ENCODE peak calls at places on chromosomes 5 and 9, in five cellular contexts. F is mucosa of descending colon, X is GM10248, A is astrocyte of the spinal cord, G is endothelial cell. I is an unnamed sample.

GRCh38 chr5:158079097-158079496 is 220.2 kb upstream of the CLINT1 start:
- DNase-seq in F (no peak), A (no peak), X (no peak), G (no peak), I (no peak)

GRCh38 chr5:104084896-104085295 is 522.3 kb upstream of the NUDT12 start:
- DNase-seq in X (no peak), G (no peak), A (no peak), F (no peak), I (no peak)

GRCh38 chr9:5438301-5439162 is 807 bp upstream of the PLGRKT start:
- DNase-seq in A (peak; percentile 53), G (no peak), F (peak; percentile 56), X (peak; percentile 49), I (no peak)

GRCh38 chr5:664994-665360 is 28.2 kb downstream of the TPPP start:
- DNase-seq in X (no peak), F (no peak), A (no peak), G (no peak), I (no peak)

GRCh38 chr5:179262126-179262920 is 82.9 kb downstream of the ADAMTS2 start:
- DNase-seq in G (no peak), F (no peak), A (no peak), X (no peak), I (no peak)

GRCh38 chr9:129838707-129839259 is 3.5 kb downstream of the USP20 start:
- DNase-seq in G (no peak), A (peak; percentile 74), X (no peak), F (no peak), I (no peak)

GRCh38 chr9:127987103-127987614 is 6.4 kb upstream of the EEIG1 start:
- DNase-seq in A (peak; percentile 62), G (no peak), F (no peak), X (no peak), I (peak; percentile 66)

GRCh38 chr9:103082494-103082893 is 87.4 kb downstream of the CYLC2 start:
- DNase-seq in G (no peak), X (no peak), A (no peak), F (no peak), I (no peak)

GRCh38 chr5:168803541-168803940 is 224.4 kb upstream of the PANK3 start:
- DNase-seq in F (no peak), G (no peak), A (no peak), X (no peak), I (no peak)

GRCh38 chr9:125428515-125429467 is 167.2 kb downstream of the GAPVD1 start:
- DNase-seq in A (no peak), G (no peak), F (no peak), X (no peak), I (no peak)

GRCh38 chr5:123699571-123699970 is 187.6 kb downstream of the CSNK1G3 start:
- DNase-seq in G (no peak), F (no peak), A (no peak), X (no peak), I (no peak)

GRCh38 chr9:93476924-93477323 is 23.5 kb upstream of the FAM120AOS start:
- DNase-seq in G (no peak), A (no peak), X (no peak), F (no peak), I (no peak)

GRCh38 chr9:80649001-80649420 is 1040.3 kb downstream of the TLE1 start:
- DNase-seq in A (peak; percentile 89), X (no peak), F (no peak), G (no peak), I (no peak)

GRCh38 chr5:135040331-135041144 is 6.5 kb upstream of the PITX1 start:
- DNase-seq in X (no peak), G (no peak), A (no peak), F (peak; percentile 27), I (no peak)
- TF ChIP-seq CTCF in X (no peak), G (no peak), A (no peak), F (no peak), I (no peak)

GRCh38 chr5:124744170-124744911 is 2.1 kb downstream of the ZNF608 start:
- DNase-seq in F (peak; percentile 80), A (peak; percentile 52), X (no peak), G (peak; percentile 12), I (peak; percentile 48)
- TF ChIP-seq CTCF in F (no peak), A (no peak), X (no peak), G (no peak), I (no peak)

DNA sequence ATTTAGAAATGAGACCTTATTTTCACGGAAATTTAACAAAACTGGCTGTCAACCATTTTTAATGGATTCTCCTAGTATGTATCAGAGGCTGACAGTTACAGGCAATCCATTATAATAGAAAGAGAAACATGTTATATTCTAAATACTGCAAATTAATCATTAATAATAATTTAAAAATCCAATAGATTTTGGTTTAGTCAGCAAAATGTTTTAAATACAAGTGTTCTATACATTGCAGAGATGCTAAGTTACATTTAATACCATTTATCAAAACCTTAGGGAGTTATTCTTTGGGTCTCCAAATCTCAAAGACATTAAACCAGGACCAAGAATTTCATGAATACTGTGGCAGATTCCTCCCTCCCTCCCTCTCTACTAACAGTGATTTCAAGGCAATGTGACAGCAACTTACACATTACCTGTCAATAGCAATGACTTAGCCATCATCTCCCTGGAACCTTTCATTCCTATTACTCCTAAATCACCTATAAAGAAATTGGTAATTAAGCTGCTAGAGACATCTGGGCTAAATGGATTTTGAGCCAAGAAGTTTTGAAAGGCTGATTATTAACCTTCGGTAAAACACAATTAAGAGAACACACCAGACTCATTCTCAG is 768.5 kb upstream of the DMAC1 start:
- DNase-seq in A (no peak), X (no peak), G (no peak), F (no peak), I (no peak)
- TF ChIP-seq CTCF in A (no peak), X (no peak), G (no peak), F (no peak), I (no peak)

GRCh38 chr9:85741112-85741874 is 461 bp downstream of the AGTPBP1 start:
- DNase-seq in F (no peak), A (no peak), X (peak; percentile 59), G (peak; percentile 47), I (no peak)

GRCh38 chr9:85742630-85742928 is 825 bp upstream of the AGTPBP1 start:
- DNase-seq in A (peak; percentile 65), F (no peak), X (no peak), G (no peak), I (no peak)

GRCh38 chr9:85740821-85741111 is 988 bp downstream of the AGTPBP1 start:
- DNase-seq in F (no peak), A (peak; percentile 37), X (no peak), G (no peak), I (no peak)

GRCh38 chr9:85743290-85744128 is 1.8 kb upstream of the AGTPBP1 start:
- DNase-seq in G (no peak), F (peak; percentile 55), X (no peak), A (peak; percentile 91), I (no peak)

DNA sequence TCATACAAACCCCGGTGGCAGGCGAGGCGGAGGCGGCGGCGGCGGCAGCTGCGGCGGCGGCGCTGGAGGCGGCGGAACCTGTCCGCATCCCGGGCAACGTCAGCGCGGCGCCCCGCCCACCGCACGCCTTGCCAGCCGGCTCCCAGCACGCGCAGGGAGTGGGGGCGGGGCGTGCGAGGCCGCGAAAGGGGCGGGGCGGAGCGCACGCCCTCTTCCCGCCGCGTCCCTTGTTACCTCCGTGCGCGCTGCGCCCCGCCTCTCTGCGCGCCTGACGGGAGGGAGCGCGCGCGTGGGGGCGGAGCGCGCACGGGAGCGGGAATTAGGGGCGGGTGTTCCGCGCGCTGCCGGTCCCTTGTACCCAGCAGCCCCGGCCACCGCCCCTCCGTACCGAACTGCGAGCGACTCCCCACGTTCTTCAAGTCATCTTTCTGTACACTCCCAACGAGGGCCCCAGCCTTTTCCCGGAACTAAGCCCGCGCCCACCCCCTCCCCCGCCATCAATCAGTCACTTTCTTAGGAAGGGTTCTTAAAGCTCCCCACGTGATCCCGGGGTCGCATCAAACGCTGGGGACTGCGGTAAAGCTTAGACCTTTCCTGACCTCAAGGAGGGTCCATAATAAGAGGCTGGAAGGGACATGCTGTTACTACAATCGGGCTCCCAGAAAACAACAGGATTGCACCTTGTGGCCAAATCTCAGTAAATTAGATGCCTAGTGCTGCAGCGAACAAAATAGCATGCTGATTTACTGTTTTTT is at the start of gene AGTPBP1:
- DNase-seq in A (peak; percentile 93), G (peak; percentile 99), F (peak; percentile 98), X (peak; percentile 97), I (peak; percentile 98)
- TF ChIP-seq CTCF in A (no peak), G (no peak), F (no peak), X (no peak), I (peak; percentile 11)

GRCh38 chr9:134026981-134027380 is 1.7 kb downstream of the BRD3OS start:
- DNase-seq in F (no peak), G (no peak), X (no peak), A (no peak), I (no peak)

GRCh38 chr9:134024828-134025605 is at the start of gene BRD3OS:
- DNase-seq in A (peak; percentile 100), G (peak; percentile 92), F (peak; percentile 95), X (peak; percentile 96), I (peak; percentile 94)

GRCh38 chr9:134024393-134024792 is 888 bp upstream of the BRD3OS start:
- DNase-seq in X (no peak), G (no peak), F (no peak), A (no peak), I (no peak)

GRCh38 chr9:134026561-134026960 is 1.3 kb downstream of the BRD3OS start:
- DNase-seq in F (peak; percentile 52), A (no peak), X (no peak), G (no peak), I (no peak)

GRCh38 chr9:134025606-134026541 is 593 bp downstream of the BRD3OS start:
- DNase-seq in X (peak; percentile 62), A (peak; percentile 42), G (peak; percentile 55), F (peak; percentile 67), I (peak; percentile 34)
- TF ChIP-seq CTCF in X (peak; percentile 13), A (peak; percentile 21), G (peak; percentile 28), F (no peak), I (peak; percentile 28)

I was measured in left ventricle myocardium inferior.